ENCODE peak calls at places on chromosomes 5 and 9, in six cellular contexts. T is AG10803, M is OCI-LY7, P is cardiac muscle cell, H is lung, Q is mucosa of descending colon. L is an unnamed sample.

GRCh38 chr9:125632321-125633115 is 74.5 kb downstream of the MAPKAP1 start:
- DNase-seq in T (no peak), M (peak; percentile 74), H (no peak), Q (no peak), P (no peak), L (peak; percentile 16)

GRCh38 chr5:7886849-7887460 is 18.0 kb downstream of the MTRR start:
- DNase-seq in Q (no peak), P (peak; percentile 69), T (peak; percentile 66), H (no peak), M (peak; percentile 41), L (no peak)

GRCh38 chr5:72427488-72428437 is 79.4 kb downstream of the ZNF366 start:
- DNase-seq in P (peak; percentile 63), H (no peak), T (peak; percentile 67), M (no peak), Q (no peak), L (peak; percentile 14)

GRCh38 chr5:180802325-180803180 is at the start of gene MGAT1:
- DNase-seq in T (peak; percentile 88), Q (peak; percentile 92), P (peak; percentile 93), M (peak; percentile 75), H (peak; percentile 90), L (no peak)

GRCh38 chr9:90894956-90895687 is 93.5 kb downstream of the SYK start:
- DNase-seq in H (no peak), P (no peak), M (peak; percentile 47), T (no peak), Q (no peak), L (no peak)

GRCh38 chr5:32193591-32193990 is 19.5 kb upstream of the GOLPH3 start:
- DNase-seq in P (peak; percentile 95), H (peak; percentile 93), Q (peak; percentile 86), T (peak; percentile 67), M (no peak), L (peak; percentile 54)

GRCh38 chr5:135203593-135204036 is 169.6 kb upstream of the PITX1 start:
- DNase-seq in Q (no peak), T (no peak), M (peak; percentile 41), P (no peak), H (no peak), L (no peak)

GRCh38 chr9:11159318-11159862 is 546.6 kb upstream of the PTPRD start:
- DNase-seq in P (no peak), M (no peak), Q (no peak), T (no peak), H (no peak), L (no peak)

GRCh38 chr9:136729144-136729543 is 13.6 kb downstream of the LCN10 start:
- DNase-seq in M (peak; percentile 30), Q (peak; percentile 53), T (no peak), H (no peak), P (no peak), L (no peak)

GRCh38 chr5:122515709-122516431 is 203.8 kb downstream of the SNCAIP start:
- DNase-seq in T (peak; percentile 79), P (peak; percentile 90), M (peak; percentile 24), Q (no peak), H (peak; percentile 38), L (peak; percentile 44)

GRCh38 chr9:114233806-114234205 is 78.5 kb downstream of the COL27A1 start:
- DNase-seq in P (no peak), Q (no peak), T (no peak), H (no peak), M (no peak), L (no peak)

GRCh38 chr9:34577635-34578240 is 11.8 kb downstream of the CNTFR start:
- DNase-seq in P (no peak), T (no peak), M (no peak), H (no peak), Q (no peak), L (no peak)

GRCh38 chr5:31811210-31811609 is 172.3 kb downstream of the PDZD2 start:
- DNase-seq in H (no peak), Q (no peak), T (peak; percentile 89), M (no peak), P (peak; percentile 94), L (peak; percentile 62)

GRCh38 chr5:141811287-141812155 is 66.7 kb downstream of the PCDH1 start:
- DNase-seq in H (no peak), Q (no peak), M (peak; percentile 49), P (no peak), T (no peak), L (no peak)

GRCh38 chr9:15271403-15271802 is 35.6 kb downstream of the TTC39B start:
- DNase-seq in Q (no peak), H (no peak), M (no peak), T (no peak), P (no peak), L (no peak)

GRCh38 chr9:98791147-98792095 is 4.9 kb downstream of the ANKS6 start:
- DNase-seq in T (peak; percentile 98), P (peak; percentile 97), M (peak; percentile 48), H (peak; percentile 90), Q (peak; percentile 76), L (peak; percentile 88)

GRCh38 chr5:33160871-33161270 is 279.9 kb upstream of the TARS1 start:
- DNase-seq in Q (no peak), M (no peak), T (no peak), H (no peak), P (no peak), L (no peak)

GRCh38 chr9:32844259-32844658 is 60.9 kb downstream of the TMEM215 start:
- DNase-seq in P (no peak), T (no peak), H (no peak), M (no peak), Q (no peak), L (no peak)

GRCh38 chr9:12702160-12702758 is 9.1 kb downstream of the TYRP1 start:
- DNase-seq in H (peak; percentile 34), Q (no peak), M (no peak), T (peak; percentile 80), P (peak; percentile 91), L (no peak)

GRCh38 chr5:90645024-90645610 is 86.5 kb downstream of the ADGRV1 start:
- DNase-seq in M (no peak), P (no peak), Q (no peak), H (no peak), T (no peak), L (no peak)

GRCh38 chr9:77864096-77864889 is 167.3 kb downstream of the GNAQ start:
- DNase-seq in P (peak; percentile 91), Q (no peak), M (peak; percentile 1), H (no peak), T (peak; percentile 35), L (no peak)

GRCh38 chr5:93058309-93058708 is 522.7 kb downstream of the NR2F1-AS1 start:
- DNase-seq in T (peak; percentile 84), M (no peak), Q (no peak), H (no peak), P (peak; percentile 72), L (no peak)

GRCh38 chr9:128998462-128998861 is 29.7 kb downstream of the SH3GLB2 start:
- DNase-seq in M (no peak), H (no peak), T (no peak), Q (peak; percentile 27), P (no peak), L (no peak)

GRCh38 chr9:124423591-124423990 is 8.3 kb upstream of the PSMB7 start:
- DNase-seq in M (no peak), H (no peak), P (no peak), Q (no peak), T (no peak), L (no peak)

GRCh38 chr9:128082173-128082572 is 14.1 kb downstream of the SLC25A25 start:
- DNase-seq in P (no peak), H (no peak), M (no peak), T (no peak), Q (no peak), L (no peak)

DNA sequence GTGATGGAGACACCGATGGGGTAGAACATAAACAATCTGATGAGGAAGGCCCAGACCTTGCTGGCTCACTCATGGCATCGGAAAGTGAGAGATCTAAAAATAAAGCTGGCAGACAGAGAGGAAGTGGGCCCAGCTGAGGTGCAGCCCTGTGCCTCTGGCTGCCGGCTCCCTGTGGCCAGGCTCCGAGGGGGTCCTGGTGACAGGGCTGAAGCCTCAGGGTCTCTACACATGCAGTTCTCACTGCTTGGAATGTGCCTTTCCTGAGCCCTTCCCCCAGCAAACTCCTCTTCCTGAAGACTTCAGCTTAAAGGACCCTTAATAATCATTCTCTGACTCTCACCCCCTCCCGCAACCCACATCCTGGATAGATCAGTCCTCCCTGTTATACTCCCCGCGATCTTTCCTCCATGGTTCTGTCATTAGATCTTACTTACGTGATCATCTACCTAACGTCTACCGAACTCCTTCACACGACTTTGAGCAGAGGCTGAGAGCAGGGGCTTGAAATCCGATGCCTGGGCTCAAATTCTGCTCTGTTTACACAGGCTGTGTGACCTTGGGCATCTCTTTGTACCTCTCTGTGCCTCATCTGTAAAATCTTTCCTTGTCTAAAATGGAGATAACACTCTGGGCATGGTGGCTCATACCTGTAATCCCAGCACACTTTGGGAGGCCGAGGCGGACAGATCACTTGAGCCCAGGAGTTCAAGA is 33.1 kb upstream of the CRB2 start:
- DNase-seq in Q (no peak), M (peak; percentile 87), T (no peak), H (no peak), P (no peak), L (no peak)
- H3K4me3 ChIP-seq in Q (no peak overlapping the region), M (peak overlapping the region; percentile 41), T (no peak overlapping the region), H (no peak overlapping the region), P (no peak overlapping the region), L (no peak overlapping the region)

DNA sequence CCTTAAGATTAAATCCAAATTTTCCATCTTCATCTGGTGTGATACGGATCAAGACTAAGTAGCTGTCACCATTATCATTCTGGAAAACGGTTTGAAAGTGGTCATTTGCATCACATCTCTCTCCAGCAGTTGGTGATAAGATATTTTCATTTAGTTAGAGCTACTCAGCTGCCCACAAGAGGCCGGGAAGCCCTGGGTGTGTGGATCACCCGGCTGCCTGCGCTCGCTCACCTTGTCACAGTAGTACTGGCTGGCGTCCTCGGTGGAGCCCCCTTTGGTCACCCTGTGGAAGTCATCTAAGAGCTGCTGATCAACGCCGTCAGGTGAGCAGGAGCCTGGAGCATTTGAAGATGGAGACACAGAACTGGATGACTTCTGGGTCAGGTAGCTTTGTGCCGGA is 88.1 kb downstream of the PTPN3 start:
- DNase-seq in H (no peak), P (no peak), T (no peak), Q (no peak), M (no peak), L (no peak)
- TF ChIP-seq CTCF in H (no peak), P (no peak), T (no peak), Q (no peak), M (peak; percentile 55), L (peak; percentile 8)

DNA sequence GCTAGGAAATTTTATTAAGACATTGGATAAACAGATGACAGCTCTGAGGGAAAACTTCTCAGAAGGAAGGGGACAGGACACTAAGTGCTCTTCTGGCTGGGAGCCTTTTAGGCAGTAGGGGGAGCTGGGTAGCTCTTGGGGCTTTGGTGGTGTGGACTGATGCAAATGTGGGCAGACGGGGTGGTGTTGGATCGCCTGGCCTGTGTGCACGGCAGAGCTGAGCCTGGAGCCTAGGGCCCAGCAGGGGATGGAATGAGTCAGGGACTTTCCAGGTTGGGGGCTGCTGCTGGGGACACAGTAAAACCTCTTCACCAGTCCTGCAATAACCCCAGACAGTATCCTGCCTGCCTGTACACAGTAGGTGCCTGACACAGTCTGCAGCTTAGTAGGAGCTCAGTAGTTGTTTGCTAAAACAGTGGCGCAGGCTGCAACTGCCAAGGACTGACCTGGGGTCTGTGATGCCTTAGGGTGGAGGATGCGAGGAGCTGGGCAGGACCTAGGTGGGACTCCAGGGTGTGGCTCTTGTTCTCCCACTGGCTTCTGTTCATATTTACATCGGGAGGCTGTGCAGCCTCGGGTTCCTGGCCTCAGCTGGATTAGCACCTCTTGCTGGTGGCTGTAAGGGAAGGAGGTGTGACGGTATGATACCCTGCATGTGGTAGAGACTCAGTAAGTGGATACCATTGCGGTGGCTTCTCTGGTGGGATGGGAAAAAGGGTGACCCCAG is 83.8 kb downstream of the DAB2IP start:
- DNase-seq in P (peak; percentile 65), M (peak; percentile 72), H (no peak), Q (no peak), T (peak; percentile 68), L (no peak)
- H3K4me3 ChIP-seq in P (no peak overlapping the region), M (no peak overlapping the region), H (no peak overlapping the region), Q (no peak overlapping the region), T (no peak overlapping the region), L (no peak overlapping the region)

GRCh38 chr9:27184556-27185351 is 75.7 kb downstream of the TEK start:
- DNase-seq in M (no peak), T (peak; percentile 23), Q (no peak), H (no peak), P (peak; percentile 37), L (no peak)
- TF ChIP-seq CTCF in M (no peak), T (no peak), Q (no peak), H (no peak), P (no peak), L (no peak)